ENCODE peak calls at places on chromosomes 2 and 18, in five cellular contexts. P, Y, I, X and J are unnamed samples.

GRCh38 chr18:7370375-7370774 is 139.5 kb downstream of the LRRC30 start:
- DNase-seq in X (no peak), P (peak), Y (no peak), I (no peak), J (no peak)

GRCh38 chr18:765764-766549 is 46.1 kb downstream of the YES1 start:
- DNase-seq in P (no peak), Y (no peak), I (no peak), X (no peak), J (no peak)

GRCh38 chr2:45432406-45432805 is 178.7 kb downstream of the SRBD1 start:
- DNase-seq in I (no peak), P (no peak), Y (no peak), X (no peak), J (no peak)

GRCh38 chr2:189267491-189267890 is 87.9 kb upstream of the COL5A2 start:
- DNase-seq in P (no peak), I (no peak), X (no peak), Y (no peak), J (no peak)

GRCh38 chr2:122186761-122187222 is 431.3 kb downstream of the TSN start:
- DNase-seq in X (no peak), Y (no peak), I (no peak), P (no peak), J (no peak)

GRCh38 chr2:119204525-119204924 is 19.1 kb upstream of the STEAP3 start:
- DNase-seq in X (no peak), I (no peak), P (no peak), Y (no peak), J (no peak)

GRCh38 chr2:26922638-26923466 is 47.6 kb upstream of the MAPRE3 start:
- DNase-seq in I (peak), Y (peak), P (peak), X (no peak), J (peak)

GRCh38 chr2:120740375-120740764 is 4.7 kb downstream of the GLI2 start:
- DNase-seq in Y (no peak), P (no peak), X (no peak), I (no peak), J (no peak)

GRCh38 chr2:113212245-113213060 is 38.7 kb downstream of the PSD4 start:
- DNase-seq in I (no peak), X (no peak), P (peak), Y (peak), J (no peak)

GRCh38 chr2:101082993-101083392 is 68.2 kb downstream of the TBC1D8 start:
- DNase-seq in X (no peak), I (no peak), P (no peak), Y (no peak), J (no peak)

GRCh38 chr2:15795426-15795825 is 144.9 kb upstream of the MYCN start:
- DNase-seq in P (peak), Y (no peak), I (no peak), X (no peak), J (no peak)

GRCh38 chr2:38153476-38153875 is 77.5 kb upstream of the CYP1B1 start:
- DNase-seq in Y (no peak), I (no peak), X (no peak), P (no peak), J (no peak)

GRCh38 chr2:54482725-54483124 is 26.6 kb downstream of the SPTBN1 start:
- DNase-seq in P (no peak), X (no peak), I (no peak), Y (no peak), J (peak)